ENCODE peak calls at places on chromosomes 4 and X, in nine cellular contexts. U is astrocyte of the spinal cord, I is PC-9, E is RWPE2, Y is OCI-LY7, P is GM06990, K is foreskin fibroblast, R is breast epithelium, D is pancreas. A is an unnamed sample.

GRCh38 chr4:16669036-16669435 is 229.4 kb downstream of the LDB2 start:
- DNase-seq in E (no peak), I (no peak), Y (no peak), K (peak), R (no peak), P (no peak), D (no peak), U (no peak), A (no peak)

GRCh38 chr4:152936446-152937279 is 540 bp downstream of the FHDC1 start:
- DNase-seq in D (peak), U (no peak), P (peak), E (peak), I (no peak), K (peak), Y (no peak), R (peak), A (no peak)

GRCh38 chrX:16870861-16871584 is 861 bp upstream of the RBBP7 start:
- DNase-seq in P (no peak), U (no peak), I (peak), R (no peak), E (no peak), D (peak), Y (peak), K (peak), A (no peak)

GRCh38 chrX:25295466-25295865 is 279.7 kb upstream of the ARX start:
- DNase-seq in K (no peak), R (no peak), D (no peak), I (no peak), Y (no peak), E (no peak), P (no peak), U (no peak), A (no peak)

GRCh38 chr4:6582889-6583504 is 8.0 kb downstream of the MAN2B2 start:
- DNase-seq in Y (peak), U (peak), K (peak), I (peak), E (no peak), R (no peak), D (no peak), P (no peak), A (no peak)

GRCh38 chrX:7158468-7158990 is 10.6 kb upstream of the PUDP start:
- DNase-seq in U (peak), I (peak), K (no peak), P (no peak), E (no peak), R (no peak), Y (no peak), D (no peak), A (no peak)

GRCh38 chr4:140931904-140932303 is 175.7 kb upstream of the TBC1D9 start:
- DNase-seq in D (no peak), R (no peak), U (no peak), K (no peak), I (no peak), Y (no peak), P (no peak), E (no peak), A (no peak)

GRCh38 chr4:121072080-121072835 is at the start of gene NDNF:
- DNase-seq in K (peak), P (peak), D (peak), E (no peak), I (no peak), R (no peak), Y (no peak), U (peak), A (no peak)

GRCh38 chr4:40199999-40200880 is 3.4 kb downstream of the RHOH start:
- DNase-seq in K (no peak), E (no peak), R (no peak), D (peak), Y (peak), U (peak), I (no peak), P (peak), A (peak)

GRCh38 chrX:45760187-45760742 is 559.6 kb upstream of the DIPK2B start:
- DNase-seq in K (peak), Y (no peak), E (no peak), U (peak), R (no peak), P (no peak), I (no peak), D (no peak), A (no peak)

GRCh38 chr4:79964020-79964714 is 108.9 kb downstream of the ANTXR2 start:
- DNase-seq in Y (no peak), D (no peak), K (no peak), R (no peak), U (peak), P (no peak), E (no peak), I (no peak), A (no peak)

GRCh38 chr4:43456383-43456782 is 563.9 kb downstream of the GRXCR1 start:
- DNase-seq in Y (no peak), D (no peak), K (peak), R (no peak), P (no peak), E (no peak), U (peak), I (no peak), A (no peak)

GRCh38 chrX:68684291-68684918 is 36.9 kb downstream of the STARD8 start:
- DNase-seq in I (no peak), D (peak), E (no peak), R (no peak), P (no peak), K (no peak), Y (no peak), U (no peak), A (no peak)

GRCh38 chr4:132642196-132642817 is 506.8 kb upstream of the PCDH10 start:
- DNase-seq in D (no peak), E (no peak), R (no peak), K (peak), Y (peak), U (peak), I (no peak), P (no peak), A (no peak)

GRCh38 chr4:37453361-37454262 is 209.1 kb downstream of the NWD2 start:
- DNase-seq in R (peak), P (peak), U (peak), K (peak), D (peak), Y (no peak), E (peak), I (peak), A (no peak)

GRCh38 chr4:123301942-123302341 is 94.7 kb upstream of the SPRY1 start:
- DNase-seq in U (no peak), P (no peak), I (no peak), Y (no peak), R (no peak), E (no peak), D (no peak), K (no peak), A (no peak)

GRCh38 chrX:25555521-25555920 is 539.8 kb upstream of the ARX start:
- DNase-seq in P (no peak), I (no peak), E (no peak), U (no peak), K (no peak), R (no peak), D (no peak), Y (no peak), A (no peak)

GRCh38 chr4:154084864-154085263 is 296.0 kb upstream of the SFRP2 start:
- DNase-seq in E (no peak), K (peak), P (no peak), Y (no peak), U (no peak), I (no peak), R (no peak), D (no peak), A (no peak)

GRCh38 chr4:100100985-100101384 is 89.3 kb downstream of the DDIT4L start:
- DNase-seq in I (no peak), Y (no peak), K (no peak), D (no peak), R (no peak), P (no peak), E (no peak), U (no peak), A (no peak)

GRCh38 chrX:119194631-119195030 is 41.5 kb upstream of the PGRMC1 start:
- DNase-seq in P (no peak), R (no peak), I (no peak), E (no peak), Y (no peak), K (peak), D (no peak), U (no peak), A (no peak)

GRCh38 chrX:50813843-50814661 is at the start of gene SHROOM4:
- DNase-seq in E (no peak), D (peak), P (no peak), U (peak), K (peak), Y (no peak), R (no peak), I (no peak), A (no peak)

GRCh38 chr4:99637174-99637573 is 20.5 kb downstream of the C4orf54 start:
- DNase-seq in K (no peak), Y (no peak), D (no peak), U (no peak), P (no peak), I (no peak), E (no peak), R (no peak), A (no peak)

GRCh38 chr4:3416821-3417221 is 24.9 kb upstream of the HGFAC start:
- DNase-seq in E (peak), R (no peak), I (no peak), U (no peak), Y (no peak), P (no peak), D (no peak), K (no peak), A (no peak)

GRCh38 chr4:110636677-110637407 is 14.0 kb upstream of the PITX2 start:
- DNase-seq in E (no peak), U (no peak), K (peak), Y (no peak), R (no peak), D (no peak), P (no peak), I (no peak), A (no peak)

GRCh38 chr4:54482529-54482961 is 175.2 kb upstream of the KIT start:
- DNase-seq in P (no peak), D (no peak), Y (no peak), I (no peak), E (no peak), U (peak), K (peak), R (no peak), A (no peak)

GRCh38 chr4:24896056-24896455 is 16.8 kb downstream of the CCDC149 start:
- DNase-seq in P (no peak), E (no peak), I (no peak), K (no peak), Y (no peak), R (no peak), D (no peak), U (no peak), A (no peak)

GRCh38 chrX:42269186-42269585 is 345.8 kb upstream of the CASK start:
- DNase-seq in Y (no peak), I (peak), R (no peak), P (no peak), K (peak), E (no peak), U (no peak), D (no peak), A (no peak)

GRCh38 chr4:159401791-159402380 is 299.0 kb downstream of the RAPGEF2 start:
- DNase-seq in E (no peak), U (peak), R (no peak), Y (no peak), I (peak), P (no peak), K (peak), D (no peak), A (no peak)

GRCh38 chrX:25131055-25131454 is 115.3 kb upstream of the ARX start:
- DNase-seq in E (no peak), R (no peak), D (no peak), U (no peak), I (no peak), K (peak), P (no peak), Y (no peak), A (no peak)

GRCh38 chr4:129140521-129140920 is 44.6 kb downstream of the C4orf33 start:
- DNase-seq in E (no peak), I (no peak), D (no peak), R (no peak), U (peak), K (peak), Y (no peak), P (no peak), A (no peak)
- TF ChIP-seq CTCF in E (no peak), I (no peak), D (no peak), R (no peak), U (peak), K (peak), Y (no peak), P (no peak), A (no peak)

GRCh38 chrX:21374994-21375794 is 976 bp downstream of the CNKSR2 start:
- DNase-seq in K (no peak), P (peak), E (no peak), U (no peak), I (no peak), R (no peak), D (no peak), Y (no peak), A (no peak)
- H3K4me3 ChIP-seq in K (peak), P (peak), E (peak), U (peak), I (peak), R (peak), D (peak), Y (no peak), A (no peak)

GRCh38 chr4:71520850-71521249 is 182.0 kb downstream of the SLC4A4 start:
- DNase-seq in P (no peak), Y (no peak), D (no peak), K (no peak), I (no peak), U (no peak), R (no peak), E (no peak), A (no peak)

GRCh38 chr4:71524746-71525145 is 185.9 kb downstream of the SLC4A4 start:
- DNase-seq in Y (no peak), I (no peak), D (no peak), P (no peak), K (no peak), U (no peak), E (no peak), R (no peak), A (no peak)

GRCh38 chr4:71532407-71532806 is 193.6 kb downstream of the SLC4A4 start:
- DNase-seq in Y (no peak), P (no peak), D (no peak), I (no peak), R (no peak), E (no peak), K (no peak), U (no peak), A (no peak)

DNA sequence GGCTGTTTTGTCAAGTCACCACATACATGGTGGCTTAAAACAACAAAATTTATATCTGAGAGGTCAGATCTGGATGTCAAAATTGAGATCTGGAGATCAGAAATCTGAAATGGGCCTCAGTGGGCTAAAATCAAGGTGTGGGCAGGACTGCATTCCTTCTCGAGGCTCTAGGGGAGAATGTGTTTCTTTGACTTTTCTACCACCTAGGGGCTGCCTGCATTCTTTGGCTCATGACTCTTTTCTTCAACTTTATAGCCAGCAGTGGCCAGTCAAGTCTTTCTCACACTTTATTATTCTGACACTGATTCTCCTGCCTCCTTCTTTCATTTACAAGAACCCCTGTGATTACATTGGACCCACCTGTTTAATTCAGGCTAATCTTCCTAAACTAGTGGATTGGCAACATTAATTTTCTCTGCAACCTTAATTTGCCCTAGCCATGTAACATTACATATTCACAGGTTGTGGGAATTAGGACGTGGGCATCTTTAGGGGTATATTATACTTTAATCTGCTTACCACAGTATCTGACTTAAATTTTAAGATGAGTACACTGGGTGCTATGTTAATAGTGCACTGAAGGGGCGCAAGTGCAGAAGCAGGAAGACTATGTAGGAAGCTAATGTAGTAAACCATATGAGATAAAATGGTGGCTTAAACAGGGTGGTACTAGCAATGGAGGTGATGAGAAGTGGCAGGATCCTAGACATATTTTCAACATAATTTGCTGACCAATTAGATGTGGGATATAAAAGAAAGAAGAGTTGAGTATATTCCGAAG is 188.0 kb downstream of the SLC4A4 start:
- DNase-seq in I (no peak), E (no peak), U (no peak), K (no peak), P (no peak), R (no peak), D (no peak), Y (peak), A (no peak)
- TF ChIP-seq CTCF in I (no peak), E (peak), U (peak), K (no peak), P (peak), R (no peak), D (no peak), Y (peak), A (peak)

GRCh38 chr4:113407409-113407808 is 354.1 kb downstream of the CAMK2D start:
- DNase-seq in I (no peak), P (no peak), U (no peak), Y (peak), K (no peak), D (no peak), R (no peak), E (no peak), A (no peak)

GRCh38 chr4:113411496-113411938 is 350.0 kb downstream of the CAMK2D start:
- DNase-seq in K (peak), Y (no peak), E (no peak), I (no peak), U (peak), P (no peak), D (no peak), R (no peak), A (no peak)

GRCh38 chr4:113406723-113407016 is 354.9 kb downstream of the CAMK2D start:
- DNase-seq in R (no peak), P (no peak), K (no peak), U (no peak), E (no peak), Y (no peak), I (no peak), D (no peak), A (no peak)

GRCh38 chr4:113405874-113406722 is 355.4 kb downstream of the CAMK2D start:
- DNase-seq in D (no peak), K (no peak), I (no peak), P (no peak), E (no peak), Y (no peak), U (no peak), R (no peak), A (no peak)

DNA sequence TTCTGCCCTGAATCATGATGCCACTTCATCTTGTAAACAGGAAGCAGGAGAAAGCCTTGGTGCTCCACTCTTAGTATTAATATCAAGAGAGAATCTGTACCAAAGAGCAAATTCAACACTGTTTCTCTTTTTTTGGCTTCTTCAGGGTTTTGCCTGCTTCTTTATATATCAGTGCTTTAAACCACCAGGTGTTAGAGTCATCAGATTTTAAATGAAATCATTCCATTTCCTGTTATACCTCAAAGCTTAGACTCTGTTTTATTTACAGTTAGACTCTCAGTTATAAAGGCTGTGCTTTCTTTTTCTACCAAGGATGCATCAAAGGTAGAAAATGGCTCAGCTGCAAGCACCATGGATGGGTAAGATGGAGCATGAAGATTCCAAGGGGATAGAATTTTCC is 350.9 kb downstream of the CAMK2D start:
- DNase-seq in P (no peak), K (no peak), U (no peak), E (no peak), D (no peak), R (no peak), I (no peak), Y (peak), A (no peak)
- H3K4me3 ChIP-seq in P (no peak), K (no peak), U (no peak), E (no peak), D (no peak), R (no peak), I (no peak), Y (no peak), A (no peak)

GRCh38 chr4:168719725-168720124 is 222.9 kb downstream of the PALLD start:
- DNase-seq in I (no peak), Y (no peak), E (no peak), D (no peak), R (no peak), K (no peak), U (no peak), P (no peak), A (no peak)

GRCh38 chr4:168722391-168722790 is 225.5 kb downstream of the PALLD start:
- DNase-seq in D (no peak), Y (no peak), R (no peak), U (peak), K (no peak), E (no peak), P (no peak), I (no peak), A (no peak)

GRCh38 chr4:168723020-168723419 is 226.2 kb downstream of the PALLD start:
- DNase-seq in U (peak), Y (no peak), P (no peak), I (no peak), K (peak), E (no peak), R (no peak), D (no peak), A (no peak)

GRCh38 chr4:168717852-168718251 is 221.0 kb downstream of the PALLD start:
- DNase-seq in D (no peak), Y (no peak), U (peak), K (no peak), R (no peak), P (no peak), I (no peak), E (no peak), A (no peak)

DNA sequence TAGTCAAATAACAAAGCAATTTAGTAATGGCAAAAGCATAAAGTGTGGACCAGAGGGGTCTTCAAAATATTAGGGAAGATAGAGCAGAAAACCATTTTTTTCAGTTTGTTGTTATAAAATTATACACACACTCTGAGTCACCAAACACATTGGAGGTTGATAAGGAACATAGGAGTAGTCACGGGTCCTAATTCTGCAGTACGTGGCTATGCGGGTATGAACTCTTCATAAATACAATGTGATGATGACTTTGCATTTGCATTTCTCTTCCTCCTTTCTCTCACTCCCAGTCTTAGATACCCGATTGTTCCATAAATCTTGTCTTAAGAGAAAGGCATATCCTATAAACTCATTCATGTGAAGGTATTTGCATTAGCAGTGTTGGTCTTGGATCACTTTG is 223.5 kb downstream of the PALLD start:
- DNase-seq in D (no peak), I (no peak), E (no peak), Y (no peak), K (no peak), P (no peak), R (no peak), U (no peak), A (no peak)
- TF ChIP-seq CTCF in D (no peak), I (no peak), E (no peak), Y (no peak), K (no peak), P (no peak), R (no peak), U (no peak), A (no peak)